ENCODE peak calls at places on chromosomes 12 and 14, in nine cellular contexts. Q is upper lobe of right lung; E is heart left ventricle; Z is left lung; T is CD8-positive, alpha-beta T cell; S is CD8-positive, alpha-beta memory T cell; V is effector memory CD4-positive, alpha-beta T cell; P is GM23248; I is Peyer's patch. A is an unnamed sample.

GRCh38 chr12:119788783-119789182 is 88.3 kb downstream of the CIT start:
- DNase-seq in Q (no peak), E (no peak), Z (no peak), T (no peak), S (no peak), V (no peak), P (peak; percentile 49), I (no peak), A (no peak)

GRCh38 chr12:47818701-47819543 is 781 bp downstream of the HDAC7 start:
- DNase-seq in Q (peak; percentile 91), E (peak; percentile 81), Z (peak; percentile 95), T (peak; percentile 56), S (peak; percentile 53), V (no peak), P (peak; percentile 70), I (peak; percentile 62), A (no peak)

GRCh38 chr14:32382704-32383103 is 53.6 kb downstream of the AKAP6 start:
- DNase-seq in Q (no peak), E (no peak), Z (no peak), T (no peak), S (no peak), V (no peak), P (peak; percentile 53), I (no peak), A (peak; percentile 13)

GRCh38 chr12:13745100-13745678 is 236.2 kb downstream of the GRIN2B start:
- DNase-seq in Q (no peak), E (no peak), Z (peak; percentile 57), T (no peak), S (no peak), V (no peak), P (no peak), I (no peak), A (no peak)

GRCh38 chr14:73477618-73478266 is 13.0 kb upstream of the RIOX1 start:
- DNase-seq in Q (no peak), E (no peak), Z (no peak), T (no peak), S (no peak), V (no peak), P (peak; percentile 85), I (no peak), A (no peak)

GRCh38 chr14:91116913-91117588 is 3.2 kb downstream of the DGLUCY start:
- DNase-seq in Q (no peak), E (no peak), Z (no peak), T (no peak), S (no peak), V (peak; percentile 21), P (no peak), I (no peak), A (no peak)

GRCh38 chr12:6426882-6427671 is 17.7 kb upstream of the CD27 start:
- DNase-seq in Q (no peak), E (no peak), Z (no peak), T (peak; percentile 83), S (peak; percentile 86), V (peak; percentile 41), P (no peak), I (peak; percentile 86), A (no peak)

GRCh38 chr12:76035045-76035444 is 3.5 kb upstream of the PHLDA1 start:
- DNase-seq in Q (no peak), E (no peak), Z (no peak), T (no peak), S (no peak), V (no peak), P (no peak), I (no peak), A (no peak)

GRCh38 chr12:63103489-63104131 is 47.4 kb downstream of the AVPR1A start:
- DNase-seq in Q (no peak), E (no peak), Z (no peak), T (no peak), S (no peak), V (no peak), P (peak; percentile 50), I (no peak), A (no peak)

GRCh38 chr14:66717571-66718140 is 209.7 kb downstream of the GPHN start:
- DNase-seq in Q (no peak), E (no peak), Z (no peak), T (no peak), S (no peak), V (no peak), P (no peak), I (no peak), A (no peak)

GRCh38 chr12:95739561-95740313 is 50.8 kb downstream of the NTN4 start:
- DNase-seq in Q (no peak), E (peak; percentile 87), Z (no peak), T (no peak), S (no peak), V (no peak), P (no peak), I (no peak), A (no peak)

GRCh38 chr14:90454041-90455000 is 57.5 kb downstream of the CALM1 start:
- DNase-seq in Q (peak; percentile 74), E (peak; percentile 80), Z (no peak), T (no peak), S (no peak), V (no peak), P (peak; percentile 75), I (no peak), A (peak; percentile 91)

GRCh38 chr12:122097641-122098364 is 19.2 kb downstream of the MLXIP start:
- DNase-seq in Q (peak; percentile 86), E (peak; percentile 74), Z (no peak), T (no peak), S (no peak), V (no peak), P (no peak), I (no peak), A (no peak)

GRCh38 chr14:63745858-63746425 is 18.1 kb upstream of the SGPP1 start:
- DNase-seq in Q (no peak), E (no peak), Z (no peak), T (peak; percentile 28), S (no peak), V (no peak), P (no peak), I (peak; percentile 88), A (no peak)

GRCh38 chr14:61933021-61933420 is 170.8 kb downstream of the SNAPC1 start:
- DNase-seq in Q (no peak), E (no peak), Z (no peak), T (no peak), S (no peak), V (no peak), P (no peak), I (no peak), A (no peak)

GRCh38 chr12:130552483-130552996 is 163.6 kb downstream of the RIMBP2 start:
- DNase-seq in Q (no peak), E (no peak), Z (no peak), T (no peak), S (no peak), V (no peak), P (peak; percentile 1), I (no peak), A (no peak)

GRCh38 chr14:105019861-105020814 is 745 bp downstream of the CDCA4 start:
- DNase-seq in Q (peak; percentile 73), E (no peak), Z (peak; percentile 88), T (peak; percentile 61), S (peak; percentile 61), V (peak; percentile 64), P (peak; percentile 73), I (peak; percentile 47), A (no peak)
- H3K27ac ChIP-seq in Q (peak overlapping the region; percentile 67), E (peak overlapping the region; percentile 87), Z (peak overlapping the region; percentile 84), T (peak overlapping the region; percentile 69), S (peak overlapping the region; percentile 86), V (peak overlapping the region; percentile 83), P (peak overlapping the region; percentile 62), I (peak overlapping the region; percentile 92), A (no peak overlapping the region)

GRCh38 chr12:40691913-40692616 is at the start of gene CNTN1:
- DNase-seq in Q (peak; percentile 81), E (no peak), Z (peak; percentile 81), T (no peak), S (no peak), V (no peak), P (peak; percentile 65), I (no peak), A (peak; percentile 82)
- H3K4me3 ChIP-seq in Q (peak within 1 kb of the TSS; percentile 58), E (peak within 1 kb of the TSS; percentile 43), Z (peak within 1 kb of the TSS; percentile 45), T (no peak within 1 kb of the TSS), S (no peak within 1 kb of the TSS), V (no peak within 1 kb of the TSS), P (peak within 1 kb of the TSS; percentile 68), I (peak within 1 kb of the TSS; percentile 35), A (peak within 1 kb of the TSS; percentile 63)

GRCh38 chr14:103206023-103206481 is 82.8 kb downstream of the TNFAIP2 start:
- DNase-seq in Q (no peak), E (no peak), Z (no peak), T (no peak), S (no peak), V (no peak), P (peak; percentile 69), I (no peak), A (no peak)
- H3K27ac ChIP-seq in Q (peak overlapping the region; percentile 73), E (peak overlapping the region; percentile 13), Z (peak overlapping the region; percentile 75), T (no peak overlapping the region), S (peak overlapping the region; percentile 80), V (no peak overlapping the region), P (peak overlapping the region; percentile 98), I (peak overlapping the region; percentile 88), A (no peak overlapping the region)

DNA sequence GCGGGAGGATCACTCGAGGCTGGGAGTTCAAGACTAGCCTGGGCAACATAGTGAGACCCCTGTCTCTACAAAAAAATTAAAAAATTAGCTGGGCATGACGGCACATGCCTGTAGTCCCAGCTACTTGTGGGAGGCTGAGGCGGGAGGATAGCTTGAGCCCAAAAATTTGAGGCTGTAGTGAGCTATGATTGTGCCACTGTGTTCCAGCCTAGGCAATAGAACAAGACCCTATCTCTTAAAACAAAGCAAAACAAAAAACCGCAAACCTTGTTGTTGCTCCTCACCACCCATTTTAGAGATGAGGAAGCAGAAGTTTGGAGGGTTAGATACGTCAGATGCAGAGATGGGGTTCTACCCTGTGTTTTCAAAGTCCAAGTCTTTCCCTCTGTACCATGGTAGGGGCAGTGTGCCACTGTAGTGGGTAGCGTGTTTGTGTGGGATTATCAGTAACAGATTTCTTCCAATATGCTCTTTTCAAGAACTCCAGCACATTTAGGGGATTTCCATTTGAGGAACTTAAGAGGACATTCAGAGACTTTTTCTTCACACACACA is 186.4 kb downstream of the CHST11 start:
- DNase-seq in Q (no peak), E (no peak), Z (no peak), T (no peak), S (no peak), V (no peak), P (no peak), I (no peak), A (no peak)
- H3K4me3 ChIP-seq in Q (no peak overlapping the region), E (no peak overlapping the region), Z (no peak overlapping the region), T (no peak overlapping the region), S (no peak overlapping the region), V (no peak overlapping the region), P (no peak overlapping the region), I (no peak overlapping the region), A (no peak overlapping the region)

GRCh38 chr14:93067088-93067487 is 48.6 kb downstream of the ITPK1 start:
- DNase-seq in Q (no peak), E (no peak), Z (peak; percentile 40), T (no peak), S (no peak), V (no peak), P (no peak), I (no peak), A (no peak)
- H3K27ac ChIP-seq in Q (no peak overlapping the region), E (no peak overlapping the region), Z (no peak overlapping the region), T (peak overlapping the region; percentile 57), S (peak overlapping the region; percentile 10), V (no peak overlapping the region), P (no peak overlapping the region), I (no peak overlapping the region), A (no peak overlapping the region)

A was measured in iPS DF 6.9.